ENCODE peak calls at places on chromosomes 6 and 20, in five cellular contexts. P, W, S, L and Q are unnamed samples.

GRCh38 chr20:41509801-41510200 is 108.4 kb downstream of the CHD6 start:
- DNase-seq in P (no peak), W (no peak), S (peak), L (peak), Q (no peak)

GRCh38 chr20:45621593-45621992 is 7.9 kb upstream of the WFDC10A start:
- DNase-seq in P (no peak), W (no peak), S (no peak), L (no peak), Q (no peak)

GRCh38 chr6:105844275-105844848 is 241.8 kb upstream of the PRDM1 start:
- DNase-seq in P (no peak), W (peak), S (no peak), L (peak), Q (no peak)

GRCh38 chr6:7188492-7188891 is 80.7 kb downstream of the RREB1 start:
- DNase-seq in P (no peak), W (no peak), S (no peak), L (no peak), Q (no peak)

GRCh38 chr6:149834513-149835481 is 29.4 kb downstream of the LRP11 start:
- DNase-seq in P (peak), W (no peak), S (peak), L (peak), Q (peak)

GRCh38 chr6:129340983-129341382 is 369.0 kb downstream of the ARHGAP18 start:
- DNase-seq in P (peak), W (no peak), S (peak), L (peak), Q (no peak)

GRCh38 chr20:47377122-47377722 is 20.7 kb upstream of the ZMYND8 start:
- DNase-seq in P (no peak), W (no peak), S (no peak), L (no peak), Q (peak)

GRCh38 chr6:5497896-5498578 is 236.7 kb downstream of the FARS2 start:
- DNase-seq in P (no peak), W (no peak), S (peak), L (peak), Q (no peak)

GRCh38 chr20:36575066-36575743 is 1.8 kb downstream of the TGIF2 start:
- DNase-seq in P (peak), W (no peak), S (peak), L (peak), Q (peak)

GRCh38 chr6:138017156-138017757 is 90.0 kb downstream of the PERP start:
- DNase-seq in P (no peak), W (no peak), S (peak), L (peak), Q (no peak)

GRCh38 chr6:87155920-87156600 is 695 bp downstream of the ZNF292 start:
- DNase-seq in P (peak), W (peak), S (peak), L (peak), Q (peak)

GRCh38 chr6:79802657-79803310 is 144.6 kb downstream of the ELOVL4 start:
- DNase-seq in P (no peak), W (no peak), S (no peak), L (no peak), Q (no peak)

GRCh38 chr6:149044394-149044965 is 273.0 kb upstream of the TAB2 start:
- DNase-seq in P (no peak), W (no peak), S (no peak), L (no peak), Q (no peak)

GRCh38 chr6:34055223-34055933 is 90.5 kb downstream of the GRM4 start:
- DNase-seq in P (no peak), W (peak), S (peak), L (peak), Q (peak)

GRCh38 chr6:19333936-19334335 is 503.2 kb upstream of the ID4 start:
- DNase-seq in P (no peak), W (no peak), S (peak), L (peak), Q (peak)

GRCh38 chr6:142884214-142885035 is 60.6 kb downstream of the HIVEP2 start:
- DNase-seq in P (no peak), W (no peak), S (no peak), L (peak), Q (no peak)

GRCh38 chr6:40054602-40055001 is 120.3 kb upstream of the MOCS1 start:
- DNase-seq in P (no peak), W (no peak), S (no peak), L (no peak), Q (no peak)

GRCh38 chr6:35706468-35706867 is 17.8 kb upstream of the FKBP5 start:
- DNase-seq in P (no peak), W (no peak), S (peak), L (peak), Q (no peak)

GRCh38 chr6:119395192-119395591 is 45.6 kb upstream of the MAN1A1 start:
- DNase-seq in P (no peak), W (no peak), S (no peak), L (no peak), Q (no peak)

GRCh38 chr6:130421567-130421966 is 55.8 kb downstream of the TMEM200A start:
- DNase-seq in P (peak), W (no peak), S (peak), L (peak), Q (no peak)

GRCh38 chr20:49833483-49833882 is 20.9 kb downstream of the SLC9A8 start:
- DNase-seq in P (no peak), W (no peak), S (no peak), L (no peak), Q (no peak)

GRCh38 chr20:62922451-62922921 is 3.8 kb downstream of the DIDO1 start:
- DNase-seq in P (no peak), W (no peak), S (no peak), L (no peak), Q (no peak)

GRCh38 chr6:70310063-70310694 is 7.3 kb upstream of the COL9A1 start:
- DNase-seq in P (peak), W (no peak), S (peak), L (peak), Q (peak)

GRCh38 chr20:60762386-60762785 is 489.7 kb upstream of the CDH4 start:
- DNase-seq in P (no peak), W (no peak), S (no peak), L (no peak), Q (no peak)

GRCh38 chr6:160974304-160974771 is 17.2 kb upstream of the MAP3K4 start:
- DNase-seq in P (peak), W (no peak), S (peak), L (peak), Q (peak)

GRCh38 chr6:89348372-89348771 is 4.2 kb downstream of the UBE2J1 start:
- DNase-seq in P (no peak), W (no peak), S (no peak), L (peak), Q (no peak)

GRCh38 chr20:64114356-64114971 is 7.1 kb upstream of the NPBWR2 start:
- DNase-seq in P (no peak), W (peak), S (no peak), L (no peak), Q (no peak)

GRCh38 chr20:38308047-38308438 is 4.1 kb downstream of the BPI start:
- DNase-seq in P (no peak), W (no peak), S (peak), L (no peak), Q (no peak)

GRCh38 chr6:142737368-142738060 is 207.5 kb downstream of the HIVEP2 start:
- DNase-seq in P (peak), W (no peak), S (peak), L (peak), Q (no peak)

GRCh38 chr20:21808139-21808538 is 102.7 kb downstream of the PAX1 start:
- DNase-seq in P (no peak), W (no peak), S (no peak), L (no peak), Q (no peak)

GRCh38 chr6:6599468-6599873 is 11.0 kb downstream of the LY86 start:
- DNase-seq in P (no peak), W (no peak), S (no peak), L (no peak), Q (no peak)

GRCh38 chr6:24004062-24004461 is 122.0 kb upstream of the NRSN1 start:
- DNase-seq in P (peak), W (no peak), S (no peak), L (peak), Q (no peak)

GRCh38 chr20:51019598-51020592 is 3.0 kb downstream of the KCNG1 start:
- DNase-seq in P (no peak), W (no peak), S (no peak), L (no peak), Q (peak)

GRCh38 chr20:63282946-63283345 is 10.0 kb upstream of the COL20A1 start:
- DNase-seq in P (no peak), W (peak), S (no peak), L (no peak), Q (no peak)

GRCh38 chr6:39444479-39445019 is 122.0 kb upstream of the KCNK16 start:
- DNase-seq in P (no peak), W (no peak), S (no peak), L (no peak), Q (no peak)

GRCh38 chr6:155528982-155529453 is 73.4 kb upstream of the NOX3 start:
- DNase-seq in P (peak), W (no peak), S (peak), L (peak), Q (peak)

DNA sequence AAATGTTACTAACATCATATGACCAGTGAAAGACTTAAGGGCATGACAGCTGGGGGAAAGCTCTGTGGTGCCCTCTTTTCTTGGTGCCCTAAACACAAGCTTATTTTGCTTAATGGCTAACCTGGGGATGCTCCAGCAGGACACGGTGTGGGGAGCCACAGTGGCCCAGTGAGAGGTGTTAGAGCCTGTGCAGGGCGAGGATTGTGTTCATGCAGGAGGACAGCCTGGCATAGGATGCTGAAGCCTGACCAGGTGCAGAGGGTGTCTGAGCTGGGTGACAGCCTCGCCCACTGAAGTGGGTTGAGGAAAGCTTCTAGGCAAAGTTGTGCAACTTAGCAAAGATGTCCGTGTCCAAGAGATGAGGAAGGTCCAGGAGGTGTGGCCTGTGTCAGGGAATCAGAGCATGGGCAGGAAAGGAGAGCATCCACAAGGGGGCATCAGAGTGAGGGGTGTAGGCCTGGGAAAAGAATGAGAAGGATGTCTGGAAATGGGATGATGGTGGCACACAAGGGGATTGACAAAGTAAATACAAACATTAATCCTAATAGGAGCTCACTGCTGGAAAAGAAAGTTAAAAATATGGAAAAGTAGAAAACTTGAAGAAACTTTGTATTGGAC is 33.9 kb downstream of the SLC17A4 start:
- DNase-seq in P (peak), W (peak), S (peak), L (peak), Q (peak)
- TF ChIP-seq CTCF in P (peak), W (no peak), S (peak), L (peak), Q (peak)

GRCh38 chr20:10696650-10697049 is 22.9 kb upstream of the JAG1 start:
- DNase-seq in P (no peak), W (peak), S (no peak), L (no peak), Q (no peak)
- TF ChIP-seq CTCF in P (peak), W (peak), S (peak), L (peak), Q (peak)

GRCh38 chr20:2480381-2480780 is 9.8 kb upstream of the SNRPB start:
- DNase-seq in P (no peak), W (no peak), S (no peak), L (no peak), Q (no peak)

GRCh38 chr20:2475850-2476741 is 5.5 kb upstream of the SNRPB start:
- DNase-seq in P (no peak), W (no peak), S (no peak), L (no peak), Q (no peak)

DNA sequence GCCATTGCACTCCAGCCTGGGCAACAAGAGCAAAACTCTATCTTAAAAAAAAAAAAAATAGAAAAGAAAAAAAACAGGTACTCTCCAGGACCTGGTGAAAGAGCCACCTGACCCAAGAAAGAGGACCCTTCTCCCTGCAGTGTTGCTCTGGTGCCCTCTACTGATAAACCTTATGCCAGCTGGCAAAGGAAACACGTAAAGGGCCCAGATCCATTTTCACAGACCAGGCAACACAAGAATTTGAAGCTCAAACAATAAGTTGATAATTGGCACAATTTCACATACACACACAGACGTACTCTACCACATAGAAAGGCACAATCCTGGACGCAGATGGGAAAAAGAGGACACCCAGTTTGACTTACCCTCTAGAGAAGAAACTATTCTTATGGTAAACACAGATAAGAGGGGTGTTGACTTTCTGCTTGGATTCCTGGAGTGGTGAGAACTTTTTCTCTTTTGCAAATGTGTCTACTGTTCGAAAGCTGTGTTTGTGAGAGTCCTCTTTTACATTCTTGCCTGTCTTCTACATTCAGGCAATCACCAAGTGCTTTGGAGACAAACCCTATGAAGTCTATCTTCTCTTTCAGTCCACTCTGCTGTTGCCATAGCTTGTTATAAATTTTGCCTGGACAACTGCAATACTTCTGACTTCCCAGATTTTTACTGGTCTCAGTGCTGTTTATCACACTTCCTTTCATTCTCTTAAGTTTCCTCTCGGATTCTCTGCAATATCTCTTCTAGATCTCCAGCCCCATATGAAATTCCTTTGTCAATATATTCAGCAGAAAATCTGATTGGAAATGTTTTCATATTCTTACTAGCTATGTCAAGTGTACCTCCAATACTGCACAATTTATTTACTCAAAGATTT is 6.4 kb upstream of the SNRPB start:
- DNase-seq in P (no peak), W (no peak), S (no peak), L (no peak), Q (no peak)
- TF ChIP-seq CTCF in P (peak), W (no peak), S (no peak), L (no peak), Q (no peak)

GRCh38 chr6:15037253-15037652 is 208.6 kb upstream of the JARID2 start:
- DNase-seq in P (no peak), W (no peak), S (no peak), L (no peak), Q (no peak)
- TF ChIP-seq CTCF in P (no peak), W (no peak), S (no peak), L (no peak), Q (no peak)